ENCODE peak calls at places on chromosomes 3 and 15, in eight cellular contexts. Y is stimulated activated CD8-positive, alpha-beta memory T cell treated with anti-CD3 and anti-CD28 coated beads, Interleukin-12 subunit alpha, Interleukin-12 subunit beta, amount 100 ng/mL, for 4 hours; C is HT-29; M is activated T-cell treated with anti-CD3 and anti-CD28 coated beads for 24 hours; P is cardiac muscle cell; B is posterior cingulate gyrus; U is posterior vena cava; R is effector memory CD4-positive, alpha-beta T cell. X is an unnamed sample.

GRCh38 chr3:102374863-102375637 is 59.8 kb upstream of the ZPLD1 start:
- DNase-seq in Y (no peak), C (no peak), M (no peak), P (no peak), B (no peak), U (no peak), R (no peak), X (no peak)

GRCh38 chr3:159763466-159764210 is 225.0 kb upstream of the IL12A start:
- DNase-seq in Y (no peak), C (peak), M (peak), P (peak), B (peak), U (peak), R (no peak), X (peak)

GRCh38 chr3:15284121-15284889 is 48.1 kb downstream of the SH3BP5 start:
- DNase-seq in Y (no peak), C (no peak), M (no peak), P (no peak), B (no peak), U (no peak), R (no peak), X (no peak)

GRCh38 chr3:122510878-122511481 is 3.8 kb downstream of the KPNA1 start:
- DNase-seq in Y (no peak), C (no peak), M (no peak), P (peak), B (no peak), U (no peak), R (no peak), X (no peak)

GRCh38 chr3:80734483-80734882 is 966.7 kb upstream of the ROBO1 start:
- DNase-seq in Y (no peak), C (no peak), M (no peak), P (no peak), B (no peak), U (no peak), R (no peak), X (no peak)

GRCh38 chr3:104178695-104179094 is 1188.0 kb upstream of the ALCAM start:
- DNase-seq in Y (no peak), C (no peak), M (no peak), P (no peak), B (no peak), U (no peak), R (no peak), X (no peak)

GRCh38 chr3:79052054-79052681 is 715.6 kb downstream of the ROBO1 start:
- DNase-seq in Y (no peak), C (no peak), M (no peak), P (no peak), B (no peak), U (no peak), R (no peak), X (no peak)

GRCh38 chr3:123632161-123632655 is 47.4 kb upstream of the HACD2 start:
- DNase-seq in Y (no peak), C (no peak), M (no peak), P (peak), B (no peak), U (no peak), R (no peak), X (no peak)

GRCh38 chr3:27976933-27977332 is 254.8 kb upstream of the EOMES start:
- DNase-seq in Y (no peak), C (no peak), M (no peak), P (peak), B (no peak), U (no peak), R (no peak), X (no peak)

GRCh38 chr15:34501131-34501530 is 63.5 kb upstream of the GOLGA8A start:
- DNase-seq in Y (no peak), C (no peak), M (no peak), P (peak), B (no peak), U (no peak), R (no peak), X (no peak)

GRCh38 chr3:72288955-72289707 is 504.2 kb upstream of the PROK2 start:
- DNase-seq in Y (no peak), C (no peak), M (no peak), P (peak), B (peak), U (no peak), R (no peak), X (peak)

GRCh38 chr3:173589116-173589515 is 191.6 kb downstream of the NLGN1 start:
- DNase-seq in Y (no peak), C (no peak), M (no peak), P (no peak), B (no peak), U (no peak), R (no peak), X (no peak)

GRCh38 chr15:78461171-78461881 is 23.3 kb downstream of the IREB2 start:
- DNase-seq in Y (no peak), C (no peak), M (no peak), P (peak), B (no peak), U (no peak), R (no peak), X (no peak)

GRCh38 chr3:103712320-103713008 is 1277.6 kb downstream of the ZPLD1 start:
- DNase-seq in Y (no peak), C (no peak), M (no peak), P (no peak), B (no peak), U (no peak), R (no peak), X (no peak)

GRCh38 chr3:122560680-122561079 is 3.4 kb downstream of the PARP9 start:
- DNase-seq in Y (no peak), C (peak), M (peak), P (peak), B (no peak), U (no peak), R (no peak), X (peak)

GRCh38 chr3:109899930-109900329 is 562.6 kb upstream of the DPPA4 start:
- DNase-seq in Y (no peak), C (no peak), M (no peak), P (no peak), B (no peak), U (no peak), R (no peak), X (no peak)

GRCh38 chr3:191901746-191902145 is 440.8 kb downstream of the PYDC2 start:
- DNase-seq in Y (no peak), C (no peak), M (no peak), P (no peak), B (no peak), U (no peak), R (no peak), X (no peak)

GRCh38 chr3:107680698-107681097 is 157.9 kb downstream of the BBX start:
- DNase-seq in Y (no peak), C (no peak), M (no peak), P (peak), B (no peak), U (no peak), R (no peak), X (no peak)

GRCh38 chr15:32840481-32841245 is 122.9 kb downstream of the GREM1 start:
- DNase-seq in Y (no peak), C (no peak), M (no peak), P (no peak), B (no peak), U (no peak), R (no peak), X (no peak)

GRCh38 chr15:58558777-58559176 is 127.0 kb downstream of the LIPC start:
- DNase-seq in Y (no peak), C (no peak), M (no peak), P (no peak), B (no peak), U (no peak), R (no peak), X (no peak)

GRCh38 chr3:113948015-113948917 is 453 bp downstream of the ZDHHC23 start:
- DNase-seq in Y (peak), C (peak), M (peak), P (no peak), B (peak), U (no peak), R (peak), X (no peak)

GRCh38 chr15:35362195-35362829 is 183.7 kb downstream of the DPH6 start:
- DNase-seq in Y (no peak), C (no peak), M (no peak), P (peak), B (no peak), U (no peak), R (no peak), X (no peak)

GRCh38 chr3:81658322-81658997 is 103.0 kb downstream of the GBE1 start:
- DNase-seq in Y (no peak), C (no peak), M (no peak), P (no peak), B (no peak), U (no peak), R (no peak), X (no peak)

GRCh38 chr15:43828061-43828657 is 1.4 kb downstream of the WDR76 start:
- DNase-seq in Y (no peak), C (no peak), M (peak), P (peak), B (no peak), U (no peak), R (no peak), X (no peak)

GRCh38 chr3:172133830-172134229 is 94.5 kb downstream of the FNDC3B start:
- DNase-seq in Y (no peak), C (no peak), M (no peak), P (no peak), B (no peak), U (no peak), R (no peak), X (no peak)

GRCh38 chr3:27114684-27115083 is 254.5 kb downstream of the NEK10 start:
- DNase-seq in Y (no peak), C (no peak), M (no peak), P (no peak), B (no peak), U (no peak), R (no peak), X (no peak)

GRCh38 chr3:49872801-49873281 is 3.1 kb upstream of the CAMKV start:
- DNase-seq in Y (no peak), C (no peak), M (no peak), P (no peak), B (no peak), U (no peak), R (peak), X (no peak)

GRCh38 chr3:157335677-157336076 is 101.0 kb upstream of the PTX3 start:
- DNase-seq in Y (no peak), C (peak), M (no peak), P (peak), B (no peak), U (no peak), R (no peak), X (no peak)